ENCODE peak calls at places on chromosomes 7 and 10, in eight cellular contexts. Z is cardiac fibroblast, M is renal cortical epithelial cell, O is HEK293T, E is body of pancreas, I is HL-60, B is fibroblast of villous mesenchyme, A is colonic mucosa. L is an unnamed sample.

GRCh38 chr7:41326616-41327015 is 376.3 kb downstream of the INHBA start:
- DNase-seq in Z (no peak), M (no peak), O (no peak), E (no peak), I (no peak), B (no peak), A (no peak), L (no peak)

GRCh38 chr7:4959881-4960280 is 894 bp upstream of the MMD2 start:
- DNase-seq in Z (no peak), M (no peak), O (no peak), E (no peak), I (no peak), B (no peak), A (no peak), L (no peak)

GRCh38 chr10:103761075-103761920 is 94.1 kb downstream of the SH3PXD2A start:
- DNase-seq in Z (no peak), M (no peak), O (no peak), E (no peak), I (no peak), B (no peak), A (no peak), L (peak)

GRCh38 chr10:25682203-25682950 is 251.7 kb upstream of the MYO3A start:
- DNase-seq in Z (peak), M (peak), O (peak), E (no peak), I (no peak), B (peak), A (no peak), L (peak)

GRCh38 chr10:74898201-74898976 is 72.0 kb downstream of the KAT6B start:
- DNase-seq in Z (no peak), M (peak), O (no peak), E (no peak), I (peak), B (peak), A (no peak), L (no peak)

GRCh38 chr10:76126607-76127190 is 695.3 kb downstream of the LRMDA start:
- DNase-seq in Z (peak), M (peak), O (no peak), E (no peak), I (peak), B (peak), A (no peak), L (no peak)

GRCh38 chr10:70629338-70629737 is 26.8 kb upstream of the PRF1 start:
- DNase-seq in Z (no peak), M (no peak), O (no peak), E (no peak), I (no peak), B (no peak), A (no peak), L (no peak)

GRCh38 chr10:125096371-125096770 is 64.0 kb downstream of the CTBP2 start:
- DNase-seq in Z (no peak), M (peak), O (no peak), E (peak), I (no peak), B (no peak), A (no peak), L (no peak)

GRCh38 chr10:47055386-47056382 is 144.5 kb downstream of the PTPN20 start:
- DNase-seq in Z (no peak), M (no peak), O (no peak), E (no peak), I (no peak), B (no peak), A (no peak), L (no peak)

GRCh38 chr7:157278791-157279678 is 57.8 kb upstream of the DNAJB6 start:
- DNase-seq in Z (peak), M (no peak), O (no peak), E (peak), I (no peak), B (peak), A (peak), L (no peak)

GRCh38 chr7:150335101-150335773 is 6.2 kb downstream of the RARRES2 start:
- DNase-seq in Z (peak), M (no peak), O (no peak), E (no peak), I (no peak), B (peak), A (no peak), L (no peak)

GRCh38 chr7:76048668-76048988 is 722 bp downstream of the MDH2 start:
- DNase-seq in Z (no peak), M (no peak), O (peak), E (peak), I (no peak), B (no peak), A (peak), L (no peak)

GRCh38 chr10:49446031-49446430 is 50.1 kb upstream of the DRGX start:
- DNase-seq in Z (peak), M (no peak), O (no peak), E (no peak), I (no peak), B (peak), A (no peak), L (no peak)

GRCh38 chr10:77637986-77638765 is 568 bp upstream of the KCNMA1 start:
- DNase-seq in Z (peak), M (no peak), O (peak), E (peak), I (no peak), B (peak), A (no peak), L (peak)

GRCh38 chr7:32893225-32893560 is 1.6 kb upstream of the KBTBD2 start:
- DNase-seq in Z (no peak), M (no peak), O (no peak), E (no peak), I (no peak), B (no peak), A (no peak), L (no peak)

GRCh38 chr7:133921635-133922182 is 205.4 kb upstream of the LRGUK start:
- DNase-seq in Z (no peak), M (no peak), O (no peak), E (no peak), I (no peak), B (no peak), A (no peak), L (no peak)

GRCh38 chr7:22443370-22444180 is 56.4 kb downstream of the STEAP1B start:
- DNase-seq in Z (no peak), M (peak), O (no peak), E (no peak), I (no peak), B (no peak), A (peak), L (peak)

GRCh38 chr10:88987243-88987726 is 3.3 kb upstream of the FAS start:
- DNase-seq in Z (no peak), M (no peak), O (no peak), E (no peak), I (no peak), B (no peak), A (no peak), L (no peak)

GRCh38 chr10:70482982-70483760 is 4.6 kb downstream of the PALD1 start:
- DNase-seq in Z (no peak), M (no peak), O (no peak), E (no peak), I (no peak), B (no peak), A (no peak), L (no peak)

GRCh38 chr7:22723171-22723601 is 3.8 kb upstream of the IL6 start:
- DNase-seq in Z (peak), M (peak), O (no peak), E (peak), I (peak), B (peak), A (peak), L (peak)

GRCh38 chr7:1720325-1720724 is 50.2 kb downstream of the ELFN1 start:
- DNase-seq in Z (no peak), M (no peak), O (no peak), E (no peak), I (no peak), B (no peak), A (no peak), L (no peak)

GRCh38 chr10:110872984-110873569 is 1.3 kb downstream of the PDCD4 start:
- DNase-seq in Z (no peak), M (peak), O (no peak), E (no peak), I (no peak), B (no peak), A (no peak), L (peak)

GRCh38 chr10:133438711-133439273 is 14.4 kb upstream of the SPRN start:
- DNase-seq in Z (no peak), M (peak), O (peak), E (no peak), I (peak), B (peak), A (no peak), L (peak)

GRCh38 chr10:2949948-2950354 is 117.4 kb upstream of the PFKP start:
- DNase-seq in Z (no peak), M (peak), O (no peak), E (no peak), I (no peak), B (no peak), A (no peak), L (peak)

GRCh38 chr10:11197266-11197712 is 179.6 kb downstream of the CELF2 start:
- DNase-seq in Z (peak), M (no peak), O (peak), E (peak), I (peak), B (no peak), A (peak), L (no peak)

GRCh38 chr10:68647928-68648327 is 73.1 kb upstream of the CCAR1 start:
- DNase-seq in Z (peak), M (peak), O (no peak), E (no peak), I (no peak), B (peak), A (no peak), L (no peak)

GRCh38 chr7:137992042-137992737 is 9.7 kb downstream of the CREB3L2 start:
- DNase-seq in Z (peak), M (peak), O (no peak), E (no peak), I (no peak), B (peak), A (no peak), L (no peak)

GRCh38 chr10:22436893-22437619 is 91.8 kb downstream of the SPAG6 start:
- DNase-seq in Z (peak), M (peak), O (peak), E (peak), I (peak), B (peak), A (peak), L (peak)

GRCh38 chr10:114356786-114357588 is 47.3 kb downstream of the AFAP1L2 start:
- DNase-seq in Z (no peak), M (peak), O (no peak), E (no peak), I (no peak), B (peak), A (no peak), L (peak)

GRCh38 chr10:31595992-31596391 is 277.0 kb downstream of the ZEB1 start:
- DNase-seq in Z (no peak), M (no peak), O (no peak), E (no peak), I (no peak), B (no peak), A (no peak), L (no peak)

GRCh38 chr10:23314835-23315239 is 29.8 kb downstream of the C10orf67 start:
- DNase-seq in Z (peak), M (peak), O (peak), E (peak), I (peak), B (peak), A (peak), L (peak)

GRCh38 chr10:65341323-65341922 is 1584.4 kb upstream of the LRRTM3 start:
- DNase-seq in Z (peak), M (no peak), O (no peak), E (peak), I (no peak), B (peak), A (no peak), L (peak)

GRCh38 chr10:58473966-58474365 is 38.7 kb upstream of the BICC1 start:
- DNase-seq in Z (peak), M (peak), O (no peak), E (no peak), I (no peak), B (no peak), A (no peak), L (no peak)

L was measured in lung microvascular endothelial cell.